ENCODE peak calls at places on chromosomes 6 and 20, in nine cellular contexts. One of them, this sample, is unnamed.
A peak's percentile ranks its signal among the peaks of the same experiment; 100 is the strongest.

GRCh38 chr6:138162104-138162946 is 586 bp downstream of the ARFGEF3 start:
- DNase-seq in CD8-positive, alpha-beta T cell: no peak
- DNase-seq in activated CD8-positive, alpha-beta memory T cell treated with anti-CD3 and anti-CD28 coated beads for 1 hour: no peak
- DNase-seq in NCI-H1694: no peak
- DNase-seq in pancreas: peak; percentile 72
- DNase-seq in A172: no peak
- DNase-seq in H9: peak; percentile 40
- DNase-seq in activated naive CD4-positive, alpha-beta T cell: no peak
- DNase-seq in heart left ventricle: no peak
- DNase-seq in this sample: no peak

GRCh38 chr6:145110109-145110508 is 625.2 kb downstream of the EPM2A start:
- DNase-seq in A172: peak; percentile 13
- DNase-seq in pancreas: no peak
- DNase-seq in activated naive CD4-positive, alpha-beta T cell: no peak
- DNase-seq in H9: no peak
- DNase-seq in heart left ventricle: no peak
- DNase-seq in activated CD8-positive, alpha-beta memory T cell treated with anti-CD3 and anti-CD28 coated beads for 1 hour: no peak
- DNase-seq in NCI-H1694: no peak
- DNase-seq in CD8-positive, alpha-beta T cell: no peak
- DNase-seq in this sample: no peak

GRCh38 chr6:148200302-148200701 is 142.3 kb upstream of the SASH1 start:
- DNase-seq in activated naive CD4-positive, alpha-beta T cell: no peak
- DNase-seq in pancreas: no peak
- DNase-seq in H9: no peak
- DNase-seq in heart left ventricle: no peak
- DNase-seq in NCI-H1694: no peak
- DNase-seq in activated CD8-positive, alpha-beta memory T cell treated with anti-CD3 and anti-CD28 coated beads for 1 hour: no peak
- DNase-seq in A172: no peak
- DNase-seq in CD8-positive, alpha-beta T cell: no peak
- DNase-seq in this sample: no peak

GRCh38 chr6:133787859-133788505 is 100.9 kb upstream of the TCF21 start:
- DNase-seq in CD8-positive, alpha-beta T cell: no peak
- DNase-seq in NCI-H1694: no peak
- DNase-seq in heart left ventricle: no peak
- DNase-seq in H9: no peak
- DNase-seq in pancreas: no peak
- DNase-seq in activated CD8-positive, alpha-beta memory T cell treated with anti-CD3 and anti-CD28 coated beads for 1 hour: no peak
- DNase-seq in A172: no peak
- DNase-seq in activated naive CD4-positive, alpha-beta T cell: no peak
- DNase-seq in this sample: no peak

GRCh38 chr6:37674161-37674560 is 23.5 kb downstream of the MDGA1 start:
- DNase-seq in NCI-H1694: peak; percentile 80
- DNase-seq in activated CD8-positive, alpha-beta memory T cell treated with anti-CD3 and anti-CD28 coated beads for 1 hour: no peak
- DNase-seq in H9: no peak
- DNase-seq in A172: no peak
- DNase-seq in heart left ventricle: no peak
- DNase-seq in pancreas: no peak
- DNase-seq in CD8-positive, alpha-beta T cell: no peak
- DNase-seq in activated naive CD4-positive, alpha-beta T cell: no peak
- DNase-seq in this sample: no peak

GRCh38 chr6:22886881-22887581 is 317.7 kb downstream of the HDGFL1 start:
- DNase-seq in heart left ventricle: no peak
- DNase-seq in activated CD8-positive, alpha-beta memory T cell treated with anti-CD3 and anti-CD28 coated beads for 1 hour: no peak
- DNase-seq in CD8-positive, alpha-beta T cell: no peak
- DNase-seq in H9: no peak
- DNase-seq in activated naive CD4-positive, alpha-beta T cell: no peak
- DNase-seq in NCI-H1694: no peak
- DNase-seq in pancreas: no peak
- DNase-seq in A172: peak; percentile 75
- DNase-seq in this sample: no peak

GRCh38 chr20:23350855-23351838 is 556 bp downstream of the NXT1 start:
- DNase-seq in heart left ventricle: peak; percentile 55
- DNase-seq in H9: peak; percentile 65
- DNase-seq in pancreas: no peak
- DNase-seq in activated naive CD4-positive, alpha-beta T cell: no peak
- DNase-seq in A172: peak; percentile 45
- DNase-seq in activated CD8-positive, alpha-beta memory T cell treated with anti-CD3 and anti-CD28 coated beads for 1 hour: no peak
- DNase-seq in CD8-positive, alpha-beta T cell: peak; percentile 80
- DNase-seq in NCI-H1694: no peak
- DNase-seq in this sample: peak; percentile 33

GRCh38 chr6:14922306-14922705 is 323.6 kb upstream of the JARID2 start:
- DNase-seq in A172: peak; percentile 6
- DNase-seq in H9: peak; percentile 55
- DNase-seq in activated naive CD4-positive, alpha-beta T cell: no peak
- DNase-seq in pancreas: no peak
- DNase-seq in activated CD8-positive, alpha-beta memory T cell treated with anti-CD3 and anti-CD28 coated beads for 1 hour: no peak
- DNase-seq in heart left ventricle: no peak
- DNase-seq in CD8-positive, alpha-beta T cell: no peak
- DNase-seq in NCI-H1694: no peak
- DNase-seq in this sample: peak; percentile 40

GRCh38 chr6:169253745-169254238 is at the start of gene THBS2:
- DNase-seq in CD8-positive, alpha-beta T cell: no peak
- DNase-seq in NCI-H1694: no peak
- DNase-seq in H9: no peak
- DNase-seq in pancreas: no peak
- DNase-seq in activated naive CD4-positive, alpha-beta T cell: no peak
- DNase-seq in A172: peak; percentile 90
- DNase-seq in activated CD8-positive, alpha-beta memory T cell treated with anti-CD3 and anti-CD28 coated beads for 1 hour: no peak
- DNase-seq in heart left ventricle: peak; percentile 72
- DNase-seq in this sample: peak; percentile 26

GRCh38 chr20:58133020-58133419 is 95.4 kb downstream of the ANKRD60 start:
- DNase-seq in H9: peak; percentile 4
- DNase-seq in activated CD8-positive, alpha-beta memory T cell treated with anti-CD3 and anti-CD28 coated beads for 1 hour: no peak
- DNase-seq in pancreas: no peak
- DNase-seq in activated naive CD4-positive, alpha-beta T cell: no peak
- DNase-seq in NCI-H1694: no peak
- DNase-seq in heart left ventricle: no peak
- DNase-seq in CD8-positive, alpha-beta T cell: no peak
- DNase-seq in A172: no peak
- DNase-seq in this sample: no peak

GRCh38 chr20:542777-543368 is 717 bp downstream of the CSNK2A1 start:
- DNase-seq in NCI-H1694: no peak
- DNase-seq in heart left ventricle: no peak
- DNase-seq in activated naive CD4-positive, alpha-beta T cell: no peak
- DNase-seq in A172: no peak
- DNase-seq in CD8-positive, alpha-beta T cell: no peak
- DNase-seq in H9: no peak
- DNase-seq in activated CD8-positive, alpha-beta memory T cell treated with anti-CD3 and anti-CD28 coated beads for 1 hour: no peak
- DNase-seq in pancreas: peak; percentile 60
- DNase-seq in this sample: no peak

GRCh38 chr6:90584636-90585255 is 2.1 kb downstream of the MAP3K7 start:
- DNase-seq in NCI-H1694: no peak
- DNase-seq in pancreas: no peak
- DNase-seq in H9: no peak
- DNase-seq in heart left ventricle: no peak
- DNase-seq in activated naive CD4-positive, alpha-beta T cell: no peak
- DNase-seq in CD8-positive, alpha-beta T cell: no peak
- DNase-seq in activated CD8-positive, alpha-beta memory T cell treated with anti-CD3 and anti-CD28 coated beads for 1 hour: no peak
- DNase-seq in A172: no peak
- DNase-seq in this sample: no peak

GRCh38 chr6:112223070-112223861 is 31.1 kb downstream of the LAMA4 start:
- DNase-seq in heart left ventricle: no peak
- DNase-seq in pancreas: no peak
- DNase-seq in CD8-positive, alpha-beta T cell: no peak
- DNase-seq in activated CD8-positive, alpha-beta memory T cell treated with anti-CD3 and anti-CD28 coated beads for 1 hour: no peak
- DNase-seq in A172: no peak
- DNase-seq in H9: no peak
- DNase-seq in activated naive CD4-positive, alpha-beta T cell: no peak
- DNase-seq in NCI-H1694: no peak
- DNase-seq in this sample: no peak

GRCh38 chr20:18496042-18496441 is 983 bp downstream of the RBBP9 start:
- DNase-seq in activated naive CD4-positive, alpha-beta T cell: no peak
- DNase-seq in heart left ventricle: no peak
- DNase-seq in NCI-H1694: peak; percentile 24
- DNase-seq in pancreas: no peak
- DNase-seq in A172: peak; percentile 5
- DNase-seq in H9: no peak
- DNase-seq in activated CD8-positive, alpha-beta memory T cell treated with anti-CD3 and anti-CD28 coated beads for 1 hour: no peak
- DNase-seq in CD8-positive, alpha-beta T cell: no peak
- DNase-seq in this sample: peak; percentile 17

GRCh38 chr6:154969796-154970195 is 25.3 kb upstream of the TIAM2 start:
- DNase-seq in heart left ventricle: no peak
- DNase-seq in H9: no peak
- DNase-seq in A172: no peak
- DNase-seq in CD8-positive, alpha-beta T cell: no peak
- DNase-seq in activated naive CD4-positive, alpha-beta T cell: no peak
- DNase-seq in pancreas: no peak
- DNase-seq in activated CD8-positive, alpha-beta memory T cell treated with anti-CD3 and anti-CD28 coated beads for 1 hour: no peak
- DNase-seq in NCI-H1694: no peak
- DNase-seq in this sample: no peak